ENCODE peak calls at places on chromosomes 12 and 14, in six cellular contexts. S, D, P, I, F and R are unnamed samples.

GRCh38 chr12:49346659-49347306 is at the start of gene DNAJC22:
- DNase-seq in P (no peak), I (no peak), S (no peak), D (peak; percentile 27), F (peak; percentile 54), R (no peak)

GRCh38 chr14:105986896-105987284 is 460.5 kb downstream of the TMEM121 start:
- DNase-seq in F (no peak), D (no peak), I (no peak), P (no peak), S (no peak), R (no peak)

GRCh38 chr14:61568572-61569011 is 126.7 kb upstream of the HIF1A start:
- DNase-seq in F (no peak), S (no peak), D (no peak), I (peak; percentile 55), P (peak; percentile 44), R (no peak)

GRCh38 chr14:95683793-95684192 is 2.4 kb upstream of the TCL1B start:
- DNase-seq in D (no peak), S (no peak), P (peak; percentile 75), F (peak; percentile 38), I (peak; percentile 2), R (no peak)

GRCh38 chr12:29497588-29497987 is at the start of gene OVCH1:
- DNase-seq in D (no peak), S (no peak), I (no peak), P (no peak), F (no peak), R (no peak)

GRCh38 chr12:64452559-64453329 is 824 bp downstream of the TBK1 start:
- DNase-seq in S (peak; percentile 88), F (peak; percentile 22), D (peak; percentile 88), I (no peak), P (no peak), R (peak; percentile 67)

GRCh38 chr14:71731096-71731495 is 201.1 kb upstream of the RGS6 start:
- DNase-seq in P (no peak), D (no peak), F (no peak), I (no peak), S (no peak), R (no peak)

GRCh38 chr14:94685681-94686485 is 73.7 kb downstream of the SERPINA3 start:
- DNase-seq in D (no peak), F (no peak), I (no peak), P (no peak), S (no peak), R (no peak)

GRCh38 chr12:24861751-24862575 is 86.9 kb downstream of the BCAT1 start:
- DNase-seq in S (no peak), I (no peak), D (peak; percentile 88), P (no peak), F (no peak), R (peak; percentile 65)